ENCODE peak calls at places on chromosomes 7 and 10, in ten cellular contexts. One of them, this sample, is unnamed.

GRCh38 chr7:39534599-39534998 is 31.6 kb upstream of the YAE1 start:
- DNase-seq in T-helper 2 cell: no peak
- DNase-seq in activated CD4-positive, CD25-positive, alpha-beta regulatory T cell: no peak
- DNase-seq in colonic mucosa: no peak
- DNase-seq in CD8-positive, alpha-beta T cell: no peak
- DNase-seq in stimulated activated CD8-positive, alpha-beta memory T cell treated with anti-CD3 and anti-CD28 coated beads, Interleukin-15, amount 100 ng/mL, for 48 hours: no peak
- DNase-seq in activated naive CD4-positive, alpha-beta T cell: no peak
- DNase-seq in endodermal cell: no peak
- DNase-seq in erythroblast: peak
- DNase-seq in SJSA1: no peak
- DNase-seq in this sample: no peak

GRCh38 chr10:4639960-4640359 is 186.0 kb upstream of the AKR1E2 start:
- DNase-seq in T-helper 2 cell: no peak
- DNase-seq in activated CD4-positive, CD25-positive, alpha-beta regulatory T cell: no peak
- DNase-seq in colonic mucosa: no peak
- DNase-seq in CD8-positive, alpha-beta T cell: no peak
- DNase-seq in stimulated activated CD8-positive, alpha-beta memory T cell treated with anti-CD3 and anti-CD28 coated beads, Interleukin-15, amount 100 ng/mL, for 48 hours: no peak
- DNase-seq in activated naive CD4-positive, alpha-beta T cell: no peak
- DNase-seq in endodermal cell: no peak
- DNase-seq in erythroblast: no peak
- DNase-seq in SJSA1: no peak
- DNase-seq in this sample: no peak

GRCh38 chr10:18421726-18422293 is 229.6 kb downstream of the NSUN6 start:
- DNase-seq in T-helper 2 cell: no peak
- DNase-seq in activated CD4-positive, CD25-positive, alpha-beta regulatory T cell: no peak
- DNase-seq in colonic mucosa: no peak
- DNase-seq in CD8-positive, alpha-beta T cell: no peak
- DNase-seq in stimulated activated CD8-positive, alpha-beta memory T cell treated with anti-CD3 and anti-CD28 coated beads, Interleukin-15, amount 100 ng/mL, for 48 hours: no peak
- DNase-seq in activated naive CD4-positive, alpha-beta T cell: no peak
- DNase-seq in endodermal cell: no peak
- DNase-seq in erythroblast: no peak
- DNase-seq in SJSA1: no peak
- DNase-seq in this sample: no peak

GRCh38 chr7:47896809-47897423 is 51.4 kb downstream of the PKD1L1 start:
- DNase-seq in T-helper 2 cell: no peak
- DNase-seq in activated CD4-positive, CD25-positive, alpha-beta regulatory T cell: no peak
- DNase-seq in colonic mucosa: no peak
- DNase-seq in CD8-positive, alpha-beta T cell: no peak
- DNase-seq in stimulated activated CD8-positive, alpha-beta memory T cell treated with anti-CD3 and anti-CD28 coated beads, Interleukin-15, amount 100 ng/mL, for 48 hours: no peak
- DNase-seq in activated naive CD4-positive, alpha-beta T cell: no peak
- DNase-seq in endodermal cell: peak
- DNase-seq in erythroblast: no peak
- DNase-seq in SJSA1: no peak
- DNase-seq in this sample: peak

GRCh38 chr10:120983721-120984120 is 132.6 kb downstream of the WDR11 start:
- DNase-seq in T-helper 2 cell: no peak
- DNase-seq in activated CD4-positive, CD25-positive, alpha-beta regulatory T cell: no peak
- DNase-seq in colonic mucosa: no peak
- DNase-seq in CD8-positive, alpha-beta T cell: no peak
- DNase-seq in stimulated activated CD8-positive, alpha-beta memory T cell treated with anti-CD3 and anti-CD28 coated beads, Interleukin-15, amount 100 ng/mL, for 48 hours: no peak
- DNase-seq in activated naive CD4-positive, alpha-beta T cell: no peak
- DNase-seq in endodermal cell: no peak
- DNase-seq in erythroblast: no peak
- DNase-seq in SJSA1: peak
- DNase-seq in this sample: no peak

GRCh38 chr7:92590711-92591310 is 621 bp upstream of the FAM133B start:
- DNase-seq in T-helper 2 cell: no peak
- DNase-seq in activated CD4-positive, CD25-positive, alpha-beta regulatory T cell: no peak
- DNase-seq in colonic mucosa: no peak
- DNase-seq in CD8-positive, alpha-beta T cell: no peak
- DNase-seq in stimulated activated CD8-positive, alpha-beta memory T cell treated with anti-CD3 and anti-CD28 coated beads, Interleukin-15, amount 100 ng/mL, for 48 hours: no peak
- DNase-seq in activated naive CD4-positive, alpha-beta T cell: no peak
- DNase-seq in endodermal cell: no peak
- DNase-seq in erythroblast: no peak
- DNase-seq in SJSA1: no peak
- DNase-seq in this sample: no peak

GRCh38 chr7:142498364-142498763 is 240.5 kb upstream of the PRSS58 start:
- DNase-seq in T-helper 2 cell: no peak
- DNase-seq in activated CD4-positive, CD25-positive, alpha-beta regulatory T cell: no peak
- DNase-seq in colonic mucosa: no peak
- DNase-seq in CD8-positive, alpha-beta T cell: no peak
- DNase-seq in stimulated activated CD8-positive, alpha-beta memory T cell treated with anti-CD3 and anti-CD28 coated beads, Interleukin-15, amount 100 ng/mL, for 48 hours: no peak
- DNase-seq in activated naive CD4-positive, alpha-beta T cell: no peak
- DNase-seq in endodermal cell: no peak
- DNase-seq in erythroblast: no peak
- DNase-seq in SJSA1: no peak
- DNase-seq in this sample: no peak

GRCh38 chr10:52031771-52032170 is 282.3 kb upstream of the DKK1 start:
- DNase-seq in T-helper 2 cell: no peak
- DNase-seq in activated CD4-positive, CD25-positive, alpha-beta regulatory T cell: no peak
- DNase-seq in colonic mucosa: no peak
- DNase-seq in CD8-positive, alpha-beta T cell: no peak
- DNase-seq in stimulated activated CD8-positive, alpha-beta memory T cell treated with anti-CD3 and anti-CD28 coated beads, Interleukin-15, amount 100 ng/mL, for 48 hours: no peak
- DNase-seq in activated naive CD4-positive, alpha-beta T cell: no peak
- DNase-seq in endodermal cell: no peak
- DNase-seq in erythroblast: no peak
- DNase-seq in SJSA1: no peak
- DNase-seq in this sample: no peak

GRCh38 chr7:134690016-134690415 is 43.4 kb downstream of the BPGM start:
- DNase-seq in T-helper 2 cell: no peak
- DNase-seq in activated CD4-positive, CD25-positive, alpha-beta regulatory T cell: no peak
- DNase-seq in colonic mucosa: no peak
- DNase-seq in CD8-positive, alpha-beta T cell: no peak
- DNase-seq in stimulated activated CD8-positive, alpha-beta memory T cell treated with anti-CD3 and anti-CD28 coated beads, Interleukin-15, amount 100 ng/mL, for 48 hours: no peak
- DNase-seq in activated naive CD4-positive, alpha-beta T cell: no peak
- DNase-seq in endodermal cell: no peak
- DNase-seq in erythroblast: no peak
- DNase-seq in SJSA1: no peak
- DNase-seq in this sample: no peak

GRCh38 chr7:129530881-129531391 is 28.6 kb downstream of the SMKR1 start:
- DNase-seq in T-helper 2 cell: no peak
- DNase-seq in activated CD4-positive, CD25-positive, alpha-beta regulatory T cell: no peak
- DNase-seq in colonic mucosa: no peak
- DNase-seq in CD8-positive, alpha-beta T cell: no peak
- DNase-seq in stimulated activated CD8-positive, alpha-beta memory T cell treated with anti-CD3 and anti-CD28 coated beads, Interleukin-15, amount 100 ng/mL, for 48 hours: peak
- DNase-seq in activated naive CD4-positive, alpha-beta T cell: no peak
- DNase-seq in endodermal cell: no peak
- DNase-seq in erythroblast: no peak
- DNase-seq in SJSA1: no peak
- DNase-seq in this sample: no peak

GRCh38 chr7:78395298-78396120 is 596.9 kb downstream of the PHTF2 start:
- DNase-seq in T-helper 2 cell: no peak
- DNase-seq in activated CD4-positive, CD25-positive, alpha-beta regulatory T cell: no peak
- DNase-seq in colonic mucosa: no peak
- DNase-seq in CD8-positive, alpha-beta T cell: no peak
- DNase-seq in stimulated activated CD8-positive, alpha-beta memory T cell treated with anti-CD3 and anti-CD28 coated beads, Interleukin-15, amount 100 ng/mL, for 48 hours: no peak
- DNase-seq in activated naive CD4-positive, alpha-beta T cell: no peak
- DNase-seq in endodermal cell: no peak
- DNase-seq in erythroblast: no peak
- DNase-seq in SJSA1: no peak
- DNase-seq in this sample: no peak

GRCh38 chr10:97059006-97059871 is 126.5 kb downstream of the SLIT1 start:
- DNase-seq in T-helper 2 cell: no peak
- DNase-seq in activated CD4-positive, CD25-positive, alpha-beta regulatory T cell: no peak
- DNase-seq in colonic mucosa: no peak
- DNase-seq in CD8-positive, alpha-beta T cell: no peak
- DNase-seq in stimulated activated CD8-positive, alpha-beta memory T cell treated with anti-CD3 and anti-CD28 coated beads, Interleukin-15, amount 100 ng/mL, for 48 hours: no peak
- DNase-seq in activated naive CD4-positive, alpha-beta T cell: no peak
- DNase-seq in endodermal cell: peak
- DNase-seq in erythroblast: no peak
- DNase-seq in SJSA1: no peak
- DNase-seq in this sample: no peak

GRCh38 chr7:867001-867405 is 9.4 kb upstream of the GET4 start:
- DNase-seq in T-helper 2 cell: no peak
- DNase-seq in activated CD4-positive, CD25-positive, alpha-beta regulatory T cell: no peak
- DNase-seq in colonic mucosa: peak
- DNase-seq in CD8-positive, alpha-beta T cell: no peak
- DNase-seq in stimulated activated CD8-positive, alpha-beta memory T cell treated with anti-CD3 and anti-CD28 coated beads, Interleukin-15, amount 100 ng/mL, for 48 hours: no peak
- DNase-seq in activated naive CD4-positive, alpha-beta T cell: no peak
- DNase-seq in endodermal cell: no peak
- DNase-seq in erythroblast: no peak
- DNase-seq in SJSA1: no peak
- DNase-seq in this sample: peak

GRCh38 chr10:6385683-6386082 is 183.0 kb downstream of the PFKFB3 start:
- DNase-seq in T-helper 2 cell: no peak
- DNase-seq in activated CD4-positive, CD25-positive, alpha-beta regulatory T cell: no peak
- DNase-seq in colonic mucosa: no peak
- DNase-seq in CD8-positive, alpha-beta T cell: no peak
- DNase-seq in stimulated activated CD8-positive, alpha-beta memory T cell treated with anti-CD3 and anti-CD28 coated beads, Interleukin-15, amount 100 ng/mL, for 48 hours: no peak
- DNase-seq in activated naive CD4-positive, alpha-beta T cell: no peak
- DNase-seq in endodermal cell: no peak
- DNase-seq in erythroblast: no peak
- DNase-seq in SJSA1: no peak
- DNase-seq in this sample: no peak

GRCh38 chr7:116902811-116903210 is 40.4 kb downstream of the CAPZA2 start:
- DNase-seq in T-helper 2 cell: no peak
- DNase-seq in activated CD4-positive, CD25-positive, alpha-beta regulatory T cell: no peak
- DNase-seq in colonic mucosa: no peak
- DNase-seq in CD8-positive, alpha-beta T cell: no peak
- DNase-seq in stimulated activated CD8-positive, alpha-beta memory T cell treated with anti-CD3 and anti-CD28 coated beads, Interleukin-15, amount 100 ng/mL, for 48 hours: no peak
- DNase-seq in activated naive CD4-positive, alpha-beta T cell: no peak
- DNase-seq in endodermal cell: no peak
- DNase-seq in erythroblast: no peak
- DNase-seq in SJSA1: no peak
- DNase-seq in this sample: no peak

GRCh38 chr7:117086788-117087187 is 133.5 kb downstream of the ST7 start:
- DNase-seq in T-helper 2 cell: no peak
- DNase-seq in activated CD4-positive, CD25-positive, alpha-beta regulatory T cell: no peak
- DNase-seq in colonic mucosa: no peak
- DNase-seq in CD8-positive, alpha-beta T cell: no peak
- DNase-seq in stimulated activated CD8-positive, alpha-beta memory T cell treated with anti-CD3 and anti-CD28 coated beads, Interleukin-15, amount 100 ng/mL, for 48 hours: peak
- DNase-seq in activated naive CD4-positive, alpha-beta T cell: no peak
- DNase-seq in endodermal cell: no peak
- DNase-seq in erythroblast: peak
- DNase-seq in SJSA1: no peak
- DNase-seq in this sample: no peak

GRCh38 chr10:88424881-88425280 is 158.2 kb downstream of the RNLS start:
- DNase-seq in T-helper 2 cell: no peak
- DNase-seq in activated CD4-positive, CD25-positive, alpha-beta regulatory T cell: no peak
- DNase-seq in colonic mucosa: no peak
- DNase-seq in CD8-positive, alpha-beta T cell: no peak
- DNase-seq in stimulated activated CD8-positive, alpha-beta memory T cell treated with anti-CD3 and anti-CD28 coated beads, Interleukin-15, amount 100 ng/mL, for 48 hours: no peak
- DNase-seq in activated naive CD4-positive, alpha-beta T cell: no peak
- DNase-seq in endodermal cell: no peak
- DNase-seq in erythroblast: no peak
- DNase-seq in SJSA1: no peak
- DNase-seq in this sample: no peak

GRCh38 chr10:5151076-5151475 is 33.9 kb downstream of the AKR1C8 start:
- DNase-seq in T-helper 2 cell: no peak
- DNase-seq in activated CD4-positive, CD25-positive, alpha-beta regulatory T cell: no peak
- DNase-seq in colonic mucosa: no peak
- DNase-seq in CD8-positive, alpha-beta T cell: no peak
- DNase-seq in stimulated activated CD8-positive, alpha-beta memory T cell treated with anti-CD3 and anti-CD28 coated beads, Interleukin-15, amount 100 ng/mL, for 48 hours: no peak
- DNase-seq in activated naive CD4-positive, alpha-beta T cell: no peak
- DNase-seq in endodermal cell: no peak
- DNase-seq in erythroblast: no peak
- DNase-seq in SJSA1: no peak
- DNase-seq in this sample: no peak

GRCh38 chr7:149422914-149423285 is 38.0 kb downstream of the ZNF777 start:
- DNase-seq in T-helper 2 cell: no peak
- DNase-seq in activated CD4-positive, CD25-positive, alpha-beta regulatory T cell: no peak
- DNase-seq in colonic mucosa: peak
- DNase-seq in CD8-positive, alpha-beta T cell: peak
- DNase-seq in stimulated activated CD8-positive, alpha-beta memory T cell treated with anti-CD3 and anti-CD28 coated beads, Interleukin-15, amount 100 ng/mL, for 48 hours: no peak
- DNase-seq in activated naive CD4-positive, alpha-beta T cell: peak
- DNase-seq in endodermal cell: no peak
- DNase-seq in erythroblast: peak
- DNase-seq in SJSA1: no peak
- DNase-seq in this sample: peak

GRCh38 chr10:89213191-89213808 is 6.2 kb upstream of the CH25H start:
- DNase-seq in T-helper 2 cell: no peak
- DNase-seq in activated CD4-positive, CD25-positive, alpha-beta regulatory T cell: no peak
- DNase-seq in colonic mucosa: no peak
- DNase-seq in CD8-positive, alpha-beta T cell: no peak
- DNase-seq in stimulated activated CD8-positive, alpha-beta memory T cell treated with anti-CD3 and anti-CD28 coated beads, Interleukin-15, amount 100 ng/mL, for 48 hours: no peak
- DNase-seq in activated naive CD4-positive, alpha-beta T cell: no peak
- DNase-seq in endodermal cell: no peak
- DNase-seq in erythroblast: peak
- DNase-seq in SJSA1: no peak
- DNase-seq in this sample: no peak

GRCh38 chr7:141328290-141328689 is 222.9 kb upstream of the AGK start:
- DNase-seq in T-helper 2 cell: no peak
- DNase-seq in activated CD4-positive, CD25-positive, alpha-beta regulatory T cell: no peak
- DNase-seq in colonic mucosa: no peak
- DNase-seq in CD8-positive, alpha-beta T cell: no peak
- DNase-seq in stimulated activated CD8-positive, alpha-beta memory T cell treated with anti-CD3 and anti-CD28 coated beads, Interleukin-15, amount 100 ng/mL, for 48 hours: no peak
- DNase-seq in activated naive CD4-positive, alpha-beta T cell: no peak
- DNase-seq in endodermal cell: no peak
- DNase-seq in erythroblast: no peak
- DNase-seq in SJSA1: no peak
- DNase-seq in this sample: no peak

GRCh38 chr10:78964274-78964951 is 104.4 kb upstream of the ZMIZ1 start:
- DNase-seq in T-helper 2 cell: no peak
- DNase-seq in activated CD4-positive, CD25-positive, alpha-beta regulatory T cell: no peak
- DNase-seq in colonic mucosa: no peak
- DNase-seq in CD8-positive, alpha-beta T cell: no peak
- DNase-seq in stimulated activated CD8-positive, alpha-beta memory T cell treated with anti-CD3 and anti-CD28 coated beads, Interleukin-15, amount 100 ng/mL, for 48 hours: no peak
- DNase-seq in activated naive CD4-positive, alpha-beta T cell: no peak
- DNase-seq in endodermal cell: no peak
- DNase-seq in erythroblast: no peak
- DNase-seq in SJSA1: no peak
- DNase-seq in this sample: no peak

GRCh38 chr7:44311561-44312495 is 13.6 kb downstream of the CAMK2B start:
- DNase-seq in T-helper 2 cell: no peak
- DNase-seq in activated CD4-positive, CD25-positive, alpha-beta regulatory T cell: no peak
- DNase-seq in colonic mucosa: peak
- DNase-seq in CD8-positive, alpha-beta T cell: no peak
- DNase-seq in stimulated activated CD8-positive, alpha-beta memory T cell treated with anti-CD3 and anti-CD28 coated beads, Interleukin-15, amount 100 ng/mL, for 48 hours: no peak
- DNase-seq in activated naive CD4-positive, alpha-beta T cell: no peak
- DNase-seq in endodermal cell: peak
- DNase-seq in erythroblast: no peak
- DNase-seq in SJSA1: peak
- DNase-seq in this sample: peak

GRCh38 chr10:8181496-8182174 is 127.1 kb downstream of the GATA3 start:
- DNase-seq in T-helper 2 cell: no peak
- DNase-seq in activated CD4-positive, CD25-positive, alpha-beta regulatory T cell: no peak
- DNase-seq in colonic mucosa: no peak
- DNase-seq in CD8-positive, alpha-beta T cell: no peak
- DNase-seq in stimulated activated CD8-positive, alpha-beta memory T cell treated with anti-CD3 and anti-CD28 coated beads, Interleukin-15, amount 100 ng/mL, for 48 hours: no peak
- DNase-seq in activated naive CD4-positive, alpha-beta T cell: no peak
- DNase-seq in endodermal cell: no peak
- DNase-seq in erythroblast: no peak
- DNase-seq in SJSA1: no peak
- DNase-seq in this sample: peak

GRCh38 chr7:138657854-138658386 is 43.2 kb downstream of the SVOPL start:
- DNase-seq in T-helper 2 cell: no peak
- DNase-seq in activated CD4-positive, CD25-positive, alpha-beta regulatory T cell: no peak
- DNase-seq in colonic mucosa: no peak
- DNase-seq in CD8-positive, alpha-beta T cell: no peak
- DNase-seq in stimulated activated CD8-positive, alpha-beta memory T cell treated with anti-CD3 and anti-CD28 coated beads, Interleukin-15, amount 100 ng/mL, for 48 hours: no peak
- DNase-seq in activated naive CD4-positive, alpha-beta T cell: no peak
- DNase-seq in endodermal cell: no peak
- DNase-seq in erythroblast: no peak
- DNase-seq in SJSA1: no peak
- DNase-seq in this sample: no peak

GRCh38 chr10:79932307-79932706 is 16.6 kb downstream of the SFTPD start:
- DNase-seq in T-helper 2 cell: no peak
- DNase-seq in activated CD4-positive, CD25-positive, alpha-beta regulatory T cell: no peak
- DNase-seq in colonic mucosa: no peak
- DNase-seq in CD8-positive, alpha-beta T cell: no peak
- DNase-seq in stimulated activated CD8-positive, alpha-beta memory T cell treated with anti-CD3 and anti-CD28 coated beads, Interleukin-15, amount 100 ng/mL, for 48 hours: no peak
- DNase-seq in activated naive CD4-positive, alpha-beta T cell: no peak
- DNase-seq in endodermal cell: no peak
- DNase-seq in erythroblast: no peak
- DNase-seq in SJSA1: no peak
- DNase-seq in this sample: no peak

GRCh38 chr7:47344171-47344955 is 237.5 kb downstream of the TNS3 start:
- DNase-seq in T-helper 2 cell: no peak
- DNase-seq in activated CD4-positive, CD25-positive, alpha-beta regulatory T cell: no peak
- DNase-seq in colonic mucosa: no peak
- DNase-seq in CD8-positive, alpha-beta T cell: no peak
- DNase-seq in stimulated activated CD8-positive, alpha-beta memory T cell treated with anti-CD3 and anti-CD28 coated beads, Interleukin-15, amount 100 ng/mL, for 48 hours: no peak
- DNase-seq in activated naive CD4-positive, alpha-beta T cell: no peak
- DNase-seq in endodermal cell: peak
- DNase-seq in erythroblast: no peak
- DNase-seq in SJSA1: no peak
- DNase-seq in this sample: no peak